ENCODE peak calls at places on chromosomes 7 and 10, in five cellular contexts. R is gastrocnemius medialis, O is lower lobe of right lung, E is mesenchymal stem cell, L is A549. I is an unnamed sample.

GRCh38 chr7:116138202-116138801 is 72.0 kb upstream of the TES start:
- DNase-seq in E (peak), L (peak), O (no peak), R (no peak), I (no peak)

GRCh38 chr7:98217623-98218582 is 6.7 kb downstream of the BHLHA15 start:
- DNase-seq in R (no peak), L (no peak), O (peak), E (no peak), I (no peak)

GRCh38 chr7:152025077-152025936 is at the start of gene GALNT11:
- DNase-seq in E (peak), L (peak), O (peak), R (peak), I (peak)

GRCh38 chr7:38858281-38858884 is 50.6 kb downstream of the VPS41 start:
- DNase-seq in E (peak), R (no peak), O (no peak), L (peak), I (no peak)

GRCh38 chr7:157352506-157352905 is 15.7 kb downstream of the DNAJB6 start:
- DNase-seq in O (no peak), R (peak), E (peak), L (no peak), I (no peak)

GRCh38 chr7:66894463-66895080 is 26.5 kb upstream of the TMEM248 start:
- DNase-seq in O (no peak), E (peak), R (no peak), L (no peak), I (no peak)

GRCh38 chr10:33412261-33413092 is 78.0 kb upstream of the NRP1 start:
- DNase-seq in O (peak), L (no peak), R (peak), E (peak), I (no peak)

GRCh38 chr10:79269969-79270368 is 77.3 kb upstream of the PPIF start:
- DNase-seq in L (no peak), E (no peak), R (no peak), O (no peak), I (no peak)

GRCh38 chr7:108463613-108464012 is 7.4 kb upstream of the NRCAM start:
- DNase-seq in L (no peak), E (no peak), R (no peak), O (no peak), I (no peak)

GRCh38 chr7:8063706-8064297 is 95.2 kb downstream of the GLCCI1 start:
- DNase-seq in R (no peak), O (no peak), L (no peak), E (peak), I (no peak)

GRCh38 chr7:99365318-99366141 is 9.0 kb upstream of the ARPC1B start:
- DNase-seq in L (peak), E (no peak), O (peak), R (peak), I (no peak)

GRCh38 chr7:157056246-157056645 is 45.8 kb upstream of the MNX1 start:
- DNase-seq in O (no peak), E (no peak), L (no peak), R (no peak), I (no peak)

GRCh38 chr7:42489299-42489698 is 252.3 kb upstream of the GLI3 start:
- DNase-seq in O (no peak), E (no peak), R (no peak), L (no peak), I (no peak)

GRCh38 chr10:130194194-130194990 is 58.2 kb downstream of the GLRX3 start:
- DNase-seq in L (no peak), R (no peak), O (no peak), E (no peak), I (no peak)

GRCh38 chr7:77940647-77941046 is 142.1 kb downstream of the PHTF2 start:
- DNase-seq in O (no peak), R (no peak), E (peak), L (peak), I (no peak)

GRCh38 chr7:82805527-82805960 is 357.1 kb downstream of the PCLO start:
- DNase-seq in R (no peak), L (peak), O (no peak), E (peak), I (no peak)

GRCh38 chr10:87695074-87695473 is 35.4 kb downstream of the PAPSS2 start:
- DNase-seq in R (no peak), L (no peak), E (no peak), O (no peak), I (no peak)

GRCh38 chr7:45592230-45592991 is 18.2 kb downstream of the ADCY1 start:
- DNase-seq in L (no peak), E (no peak), O (no peak), R (no peak), I (no peak)

GRCh38 chr7:150942591-150943452 is 35.3 kb downstream of the KCNH2 start:
- DNase-seq in O (peak), E (no peak), R (no peak), L (no peak), I (no peak)

GRCh38 chr7:148672041-148672440 is 26.7 kb upstream of the CUL1 start:
- DNase-seq in O (no peak), E (no peak), R (no peak), L (no peak), I (no peak)

GRCh38 chr7:73682745-73683055 is 553 bp downstream of the DNAJC30 start:
- DNase-seq in R (no peak), O (no peak), E (no peak), L (no peak), I (no peak)

GRCh38 chr10:114402871-114403544 is 1.3 kb downstream of the AFAP1L2 start:
- DNase-seq in R (no peak), L (no peak), E (peak), O (no peak), I (no peak)

GRCh38 chr7:158887594-158887993 is 31.2 kb downstream of the DYNC2I1 start:
- DNase-seq in O (no peak), L (no peak), E (no peak), R (peak), I (no peak)

GRCh38 chr10:132878091-132878729 is 64.2 kb downstream of the CFAP46 start:
- DNase-seq in L (no peak), E (no peak), R (no peak), O (no peak), I (peak)

GRCh38 chr10:74683621-74684114 is 142.7 kb upstream of the KAT6B start:
- DNase-seq in R (no peak), O (no peak), L (no peak), E (peak), I (no peak)

GRCh38 chr7:10802526-10802925 is 171.1 kb upstream of the PHF14 start:
- DNase-seq in O (no peak), L (no peak), R (no peak), E (peak), I (no peak)

GRCh38 chr7:157471259-157472125 is 134.7 kb downstream of the DNAJB6 start:
- DNase-seq in R (no peak), L (no peak), O (peak), E (no peak), I (no peak)

GRCh38 chr7:42183547-42183946 is 53.5 kb downstream of the GLI3 start:
- DNase-seq in L (no peak), E (no peak), R (no peak), O (no peak), I (no peak)

GRCh38 chr7:139708541-139708940 is 69.3 kb downstream of the HIPK2 start:
- DNase-seq in R (no peak), L (no peak), E (no peak), O (no peak), I (no peak)

GRCh38 chr7:80843018-80843671 is 75.7 kb downstream of the SEMA3C start:
- DNase-seq in O (no peak), R (no peak), L (no peak), E (no peak), I (no peak)

GRCh38 chr10:98446121-98446655 is 547 bp downstream of the HPS1 start:
- DNase-seq in O (peak), R (no peak), E (peak), L (no peak), I (peak)

GRCh38 chr10:12396567-12396966 is 47.2 kb downstream of the CAMK1D start:
- DNase-seq in O (peak), L (no peak), E (no peak), R (no peak), I (no peak)

GRCh38 chr10:131792809-131793208 is 108.0 kb upstream of the PPP2R2D start:
- DNase-seq in R (no peak), L (no peak), O (no peak), E (no peak), I (no peak)

DNA sequence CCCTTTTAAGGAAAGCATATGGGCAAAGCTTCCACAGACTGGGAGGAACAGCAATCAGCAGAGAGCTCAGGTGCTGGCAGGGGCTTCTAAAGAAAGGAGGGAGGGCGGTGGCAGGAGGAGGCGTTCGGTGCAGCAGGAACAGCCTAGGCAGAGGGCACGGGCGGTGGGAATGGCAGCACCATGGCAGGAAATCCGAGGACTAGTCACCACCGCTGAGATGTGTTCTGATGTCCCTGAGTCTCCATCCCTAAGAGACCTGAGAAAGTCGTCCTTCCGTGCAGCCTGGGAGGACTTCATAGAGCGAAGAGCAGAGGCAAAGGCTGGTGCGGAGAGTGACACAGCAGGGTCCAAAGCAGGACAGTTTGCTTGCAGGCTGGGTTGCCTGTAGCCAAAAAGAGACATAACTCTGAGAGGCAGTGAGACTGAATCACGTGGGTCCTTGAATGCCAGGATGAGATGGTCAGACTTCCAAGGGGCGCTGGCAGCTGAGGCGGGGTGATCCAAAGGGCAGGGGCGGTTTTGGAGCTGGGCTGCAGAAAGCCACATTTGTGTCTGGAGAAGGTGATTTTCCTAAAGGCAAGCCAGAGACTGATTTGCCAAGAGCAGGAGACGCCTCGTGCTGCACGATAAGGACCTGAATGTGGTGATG is 35.8 kb upstream of the GRID1 start:
- DNase-seq in O (no peak), L (no peak), E (peak), R (no peak), I (no peak)
- H3K4me3 ChIP-seq in O (no peak), L (no peak), E (no peak), R (no peak), I (no peak)

GRCh38 chr7:100374601-100375000 is 1.3 kb downstream of the PILRA start:
- DNase-seq in L (no peak), R (no peak), E (no peak), O (peak), I (no peak)
- H3K4me3 ChIP-seq in L (no peak), R (no peak), E (no peak), O (peak), I (no peak)

GRCh38 chr7:2037805-2038635 is 194.7 kb downstream of the MAD1L1 start:
- DNase-seq in E (peak), L (no peak), O (peak), R (no peak), I (peak)
- H3K4me3 ChIP-seq in E (no peak), L (no peak), O (peak), R (peak), I (peak)

GRCh38 chr7:50306491-50307367 is 2.2 kb downstream of the IKZF1 start:
- DNase-seq in R (no peak), O (no peak), L (no peak), E (no peak), I (no peak)
- H3K4me3 ChIP-seq in R (no peak), O (peak), L (no peak), E (no peak), I (no peak)

DNA sequence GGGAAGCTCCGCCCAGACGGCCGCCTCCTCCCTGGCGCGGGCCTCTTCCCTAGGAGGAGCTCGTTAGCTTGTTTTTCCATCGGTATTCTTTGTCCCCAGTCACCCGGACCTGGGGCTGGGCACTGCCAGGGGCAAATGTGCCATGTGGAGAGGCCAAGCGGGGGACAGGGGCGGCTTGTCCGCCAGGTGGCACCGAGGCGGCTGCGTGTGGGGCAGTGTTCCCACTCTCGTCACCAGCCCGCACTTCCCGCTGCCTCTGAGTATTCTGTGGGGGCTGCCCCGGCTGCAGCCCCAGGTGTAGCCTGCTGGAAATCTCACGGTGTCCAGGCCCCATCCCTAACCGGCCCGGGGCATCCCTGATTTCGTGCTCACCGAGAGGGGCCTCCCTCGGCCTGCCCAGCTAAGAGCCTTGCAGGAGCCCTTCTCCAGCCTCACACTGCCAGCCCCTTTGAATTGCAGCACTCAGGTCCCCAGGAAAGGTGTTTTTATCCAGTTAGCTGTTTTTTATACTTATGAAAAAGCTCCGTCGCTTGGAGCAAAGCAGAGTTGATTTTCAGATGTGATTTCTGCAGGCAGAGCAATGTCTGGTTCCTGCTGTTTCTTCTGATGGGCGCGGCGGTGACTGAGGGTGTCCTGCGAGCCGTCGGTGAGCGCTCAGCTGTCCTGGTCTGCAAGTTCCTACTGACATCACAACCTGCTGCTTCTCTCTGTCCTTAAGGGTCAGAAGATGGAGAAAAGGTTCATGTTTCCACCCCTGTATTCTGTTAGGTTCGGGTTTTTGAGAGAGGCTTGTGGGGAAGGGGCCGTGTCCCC is 109.8 kb upstream of the FAM20C start:
- DNase-seq in R (no peak), E (no peak), L (no peak), O (no peak), I (no peak)
- H3K4me3 ChIP-seq in R (no peak), E (no peak), L (no peak), O (no peak), I (no peak)

DNA sequence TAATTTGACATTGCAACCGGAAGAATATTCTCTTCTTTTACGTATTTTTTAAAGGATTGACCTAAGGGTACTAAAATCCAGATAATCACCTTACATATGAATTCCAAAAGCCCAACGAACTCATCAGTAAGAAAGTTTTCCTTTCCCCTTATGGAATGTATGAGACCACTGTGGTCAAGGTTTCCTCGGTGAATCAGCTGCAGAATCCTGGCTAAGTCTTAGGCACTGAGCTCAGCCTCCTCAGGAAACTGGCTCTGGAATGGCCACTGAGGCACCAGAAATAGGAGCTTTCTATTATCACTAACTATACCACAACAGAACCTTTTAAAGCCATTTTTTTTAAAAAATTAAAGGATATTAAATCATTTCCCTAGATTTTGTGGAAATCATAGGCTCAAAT is 21.0 kb downstream of the SVIL start:
- DNase-seq in R (no peak), L (no peak), E (no peak), O (no peak), I (no peak)
- H3K4me3 ChIP-seq in R (no peak), L (no peak), E (no peak), O (no peak), I (no peak)

GRCh38 chr10:29535012-29535777 is 99.6 kb downstream of the SVIL start:
- DNase-seq in E (peak), R (peak), O (peak), L (peak), I (peak)
- H3K4me3 ChIP-seq in E (no peak), R (no peak), O (peak), L (peak), I (no peak)

DNA sequence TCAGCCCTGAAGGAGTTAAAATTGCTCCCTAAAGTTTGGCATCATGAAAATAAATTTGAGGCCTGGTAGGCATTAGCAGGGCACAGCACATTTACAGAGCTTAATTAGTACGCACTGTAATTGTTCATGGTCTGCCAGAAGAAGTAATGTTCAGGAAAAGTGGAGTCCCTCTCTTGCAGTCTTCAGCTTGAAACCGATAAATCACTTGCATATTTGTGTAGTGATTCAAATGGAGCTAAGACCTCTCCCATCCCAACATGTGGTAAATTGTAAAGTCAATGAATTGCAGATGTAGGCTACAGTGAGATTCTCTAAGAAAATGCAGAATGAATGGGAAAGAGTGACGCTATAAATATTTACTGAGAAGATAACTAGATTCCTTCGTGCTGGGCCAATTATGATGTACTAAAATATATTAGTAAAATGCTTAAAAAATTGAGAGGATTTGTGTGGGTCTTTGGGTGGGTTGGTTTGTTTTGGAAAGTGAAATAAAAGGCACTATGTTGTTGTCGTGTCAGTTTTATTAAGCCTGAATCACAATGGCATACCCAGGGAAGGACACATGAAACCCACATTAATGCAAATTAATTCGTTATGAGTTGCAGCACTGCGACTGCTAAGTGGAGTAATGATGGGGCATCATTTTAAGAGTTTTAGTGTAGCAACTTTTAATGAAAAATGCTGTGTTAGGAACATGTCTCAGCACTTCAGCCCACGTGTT is 8.4 kb downstream of the TCF7L2 start:
- DNase-seq in L (peak), R (no peak), O (no peak), E (peak), I (no peak)
- H3K4me3 ChIP-seq in L (peak), R (no peak), O (no peak), E (no peak), I (no peak)

DNA sequence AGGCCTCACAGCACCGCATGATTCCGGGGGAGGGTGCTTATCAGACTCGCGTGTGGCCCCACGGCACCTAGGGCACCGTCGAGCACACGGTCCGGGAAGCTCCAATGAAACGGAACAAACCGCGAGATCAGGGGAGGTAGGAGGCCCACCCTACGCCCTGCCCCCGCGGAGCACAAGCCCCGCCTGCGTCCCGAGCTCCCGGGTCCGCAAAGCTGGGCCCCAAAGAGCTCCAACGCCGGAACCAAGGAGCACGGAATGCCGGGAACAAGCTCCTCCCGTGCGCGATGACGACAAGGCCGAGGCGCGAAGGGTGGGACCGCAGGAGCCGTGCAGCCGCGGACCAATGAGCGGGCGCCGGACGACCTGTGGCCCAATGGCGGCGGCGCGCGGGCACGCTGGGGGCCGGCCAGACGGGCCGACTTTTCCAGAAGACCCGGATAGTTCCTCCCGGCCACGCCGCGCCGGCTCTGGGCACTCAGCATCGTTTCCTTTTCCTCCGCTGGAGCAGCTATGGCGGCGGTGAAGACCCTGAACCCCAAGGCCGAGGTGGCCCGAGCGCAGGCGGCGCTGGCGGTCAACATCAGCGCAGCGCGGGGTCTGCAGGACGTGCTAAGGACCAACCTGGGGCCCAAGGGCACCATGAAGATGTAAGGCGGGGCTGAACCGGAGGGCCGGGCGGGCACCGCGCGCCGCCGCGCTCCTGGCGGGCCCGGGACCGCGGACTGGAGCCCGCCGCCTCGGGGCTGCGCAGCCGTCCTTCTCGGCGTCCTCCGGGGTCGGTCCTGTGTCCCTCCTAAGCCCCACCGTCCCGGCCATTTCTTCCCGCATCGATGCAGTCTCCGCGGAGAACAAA is at the start of the genes CCT6A and PSPH:
- DNase-seq in L (peak), E (peak), O (peak), R (peak), I (peak)
- H3K4me3 ChIP-seq in L (peak), E (peak), O (peak), R (peak), I (peak)

DNA sequence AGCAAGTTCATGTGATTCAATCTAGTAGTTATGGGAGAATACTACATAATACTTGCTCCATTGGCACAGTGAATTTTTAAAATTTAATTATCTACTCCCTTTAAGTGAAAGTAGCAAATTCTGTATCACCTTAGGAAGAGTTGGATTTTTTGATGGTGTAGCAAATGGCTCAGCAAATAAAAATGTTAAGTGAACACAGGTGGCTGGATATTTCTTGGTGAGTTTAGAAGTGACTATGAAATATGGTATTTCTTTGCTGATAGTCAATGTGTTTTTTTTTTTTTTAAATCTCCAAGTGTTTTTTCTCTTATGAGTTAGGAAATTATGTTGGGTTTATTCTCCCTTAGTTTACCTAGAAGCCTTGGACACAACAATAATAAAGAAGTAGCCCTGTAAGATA is 67.8 kb downstream of the CREM start:
- DNase-seq in R (no peak), L (no peak), O (no peak), E (no peak), I (no peak)
- H3K4me3 ChIP-seq in R (no peak), L (no peak), O (no peak), E (no peak), I (no peak)

I was measured in ovary.